ENCODE peak calls at places on chromosomes 1 and 21, in ten cellular contexts. X, Y, O, S, H, R, A, Q, Z and M are unnamed samples.
A peak's percentile ranks its signal among the peaks of the same experiment; 100 is the strongest.

GRCh38 chr1:204652556-204652955 is 33.0 kb downstream of the LRRN2 start:
- ATAC-seq in X (no peak), H (no peak), A (no peak), Z (no peak), Y (no peak), Q (no peak), R (no peak), O (no peak), S (no peak), M (no peak)

GRCh38 chr1:156464335-156464734 is 36.2 kb downstream of the MEF2D start:
- ATAC-seq in H (peak; percentile 4), A (no peak), O (no peak), Q (no peak), R (no peak), Z (no peak), X (no peak), Y (no peak), S (no peak), M (peak; percentile 1)

GRCh38 chr1:40056519-40057309 is 16.2 kb downstream of the CAP1 start:
- ATAC-seq in H (no peak), S (no peak), Y (no peak), Q (no peak), O (no peak), R (no peak), X (no peak), A (no peak), Z (no peak), M (no peak)

GRCh38 chr1:243727503-243728191 is 122.4 kb downstream of the AKT3 start:
- ATAC-seq in H (no peak), X (no peak), A (no peak), S (no peak), Y (no peak), O (no peak), Z (peak; percentile 90), R (no peak), Q (no peak), M (no peak)

GRCh38 chr1:39422604-39423003 is 68.8 kb upstream of the BMP8A start:
- ATAC-seq in Z (no peak), R (no peak), X (no peak), A (no peak), Y (no peak), S (peak; percentile 61), O (peak; percentile 36), Q (no peak), H (no peak), M (no peak)

GRCh38 chr1:64087768-64088167 is 115.7 kb upstream of the UBE2U start:
- ATAC-seq in Y (no peak), H (no peak), A (no peak), Z (no peak), Q (no peak), O (no peak), S (no peak), X (no peak), R (peak; percentile 97), M (no peak)

GRCh38 chr1:179300112-179300511 is 6.5 kb downstream of the SOAT1 start:
- ATAC-seq in S (no peak), H (no peak), X (no peak), O (no peak), A (no peak), Z (peak; percentile 19), Q (no peak), R (no peak), Y (no peak), M (no peak)

GRCh38 chr1:108000620-108001105 is 35.7 kb upstream of the VAV3 start:
- ATAC-seq in Q (no peak), A (no peak), Z (no peak), R (no peak), H (no peak), O (no peak), X (no peak), Y (no peak), S (no peak), M (no peak)

GRCh38 chr21:46617267-46618051 is 12.6 kb upstream of the S100B start:
- ATAC-seq in H (no peak), O (no peak), R (no peak), A (no peak), X (no peak), Z (no peak), Y (no peak), Q (no peak), S (no peak), M (no peak)

GRCh38 chr1:84603941-84604830 is 29.9 kb upstream of the CTBS start:
- ATAC-seq in O (peak; percentile 92), A (peak; percentile 50), Z (no peak), H (peak; percentile 96), Y (peak; percentile 83), S (peak; percentile 77), X (no peak), Q (peak; percentile 49), R (peak; percentile 54), M (peak; percentile 77)

GRCh38 chr1:219090618-219091017 is 83.1 kb upstream of the LYPLAL1 start:
- ATAC-seq in Y (no peak), Q (peak; percentile 10), O (no peak), R (no peak), A (no peak), H (no peak), X (no peak), S (no peak), Z (peak; percentile 86), M (no peak)

GRCh38 chr1:51926171-51926812 is 47.8 kb upstream of the NRDC start:
- ATAC-seq in S (peak; percentile 79), Y (no peak), H (no peak), Z (peak; percentile 72), A (no peak), O (peak; percentile 90), X (peak; percentile 54), Q (no peak), R (peak; percentile 40), M (no peak)

GRCh38 chr1:243597383-243597782 is 252.7 kb downstream of the AKT3 start:
- ATAC-seq in R (no peak), X (no peak), O (no peak), H (no peak), S (no peak), Y (no peak), Q (no peak), Z (no peak), A (no peak), M (no peak)

GRCh38 chr1:186578325-186579016 is 101.8 kb downstream of the PTGS2 start:
- ATAC-seq in O (no peak), X (peak; percentile 13), H (no peak), S (no peak), A (no peak), Y (no peak), Z (no peak), R (no peak), Q (no peak), M (no peak)

GRCh38 chr1:19758227-19758830 is 41.4 kb downstream of the TMCO4 start:
- ATAC-seq in A (no peak), S (peak; percentile 70), X (no peak), Z (no peak), O (no peak), Y (no peak), H (no peak), R (peak; percentile 83), Q (no peak), M (no peak)

GRCh38 chr1:76868154-76868882 is 1.0 kb downstream of the ST6GALNAC5 start:
- ATAC-seq in Q (peak; percentile 61), Z (peak; percentile 82), O (peak; percentile 80), Y (peak; percentile 51), H (no peak), A (peak; percentile 40), S (no peak), R (peak; percentile 81), X (peak; percentile 95), M (peak; percentile 64)
- H3K4me3 ChIP-seq in Q (peak overlapping the region; percentile 24), Z (no peak overlapping the region), O (no peak overlapping the region), Y (peak overlapping the region; percentile 41), H (peak overlapping the region; percentile 40), A (no peak overlapping the region), S (no peak overlapping the region), R (peak overlapping the region; percentile 57), X (peak overlapping the region; percentile 41), M (peak overlapping the region; percentile 62)

DNA sequence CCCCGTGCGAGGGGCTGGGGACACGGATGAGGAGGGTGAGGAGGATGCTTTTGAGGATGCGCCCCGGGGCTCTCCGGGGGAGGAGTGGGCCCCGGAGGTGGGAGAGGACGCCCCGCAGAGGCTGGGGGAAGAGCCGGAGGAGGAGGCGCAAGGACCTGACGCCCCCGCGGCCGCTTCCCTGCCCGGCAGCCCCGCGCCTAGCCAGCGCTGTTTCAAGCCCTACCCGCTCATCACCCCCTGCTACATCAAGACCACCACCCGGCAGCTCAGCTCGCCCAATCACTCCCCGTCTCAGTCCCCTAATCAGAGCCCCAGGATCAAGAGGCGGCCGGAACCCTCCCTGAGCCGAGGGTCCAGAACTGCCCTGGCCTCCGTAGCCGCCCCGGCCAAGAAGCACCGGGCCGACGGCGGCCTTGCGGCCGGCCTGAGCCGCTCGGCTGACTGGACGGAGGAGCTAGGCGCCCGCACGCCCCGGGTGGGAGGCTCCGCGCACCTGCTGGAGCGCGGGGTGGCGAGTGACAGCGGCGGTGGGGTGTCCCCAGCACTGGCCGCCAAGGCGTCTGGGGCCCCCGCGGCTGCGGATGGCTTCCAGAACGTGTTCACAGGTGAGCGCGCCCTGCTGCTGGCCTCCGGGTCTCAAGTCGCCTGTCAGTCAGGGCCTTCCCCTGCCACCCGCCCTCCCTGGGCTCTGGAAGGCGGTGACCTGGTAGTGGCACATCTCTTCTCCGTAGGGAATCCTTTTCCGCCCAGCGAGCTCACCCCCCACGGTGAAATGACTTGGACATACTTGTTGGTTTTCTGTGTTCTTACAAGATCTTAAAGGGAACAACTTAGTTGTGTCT is 1.7 kb downstream of the FMN2 start:
- ATAC-seq in A (peak; percentile 4), Q (no peak), X (peak; percentile 6), Z (no peak), S (no peak), O (peak; percentile 56), R (peak; percentile 29), H (no peak), Y (no peak), M (peak; percentile 24)
- TF ChIP-seq POLR2A in A (no peak), Q (no peak), X (no peak), Z (no peak), S (no peak), O (no peak), R (no peak), H (no peak), Y (no peak), M (no peak)

DNA sequence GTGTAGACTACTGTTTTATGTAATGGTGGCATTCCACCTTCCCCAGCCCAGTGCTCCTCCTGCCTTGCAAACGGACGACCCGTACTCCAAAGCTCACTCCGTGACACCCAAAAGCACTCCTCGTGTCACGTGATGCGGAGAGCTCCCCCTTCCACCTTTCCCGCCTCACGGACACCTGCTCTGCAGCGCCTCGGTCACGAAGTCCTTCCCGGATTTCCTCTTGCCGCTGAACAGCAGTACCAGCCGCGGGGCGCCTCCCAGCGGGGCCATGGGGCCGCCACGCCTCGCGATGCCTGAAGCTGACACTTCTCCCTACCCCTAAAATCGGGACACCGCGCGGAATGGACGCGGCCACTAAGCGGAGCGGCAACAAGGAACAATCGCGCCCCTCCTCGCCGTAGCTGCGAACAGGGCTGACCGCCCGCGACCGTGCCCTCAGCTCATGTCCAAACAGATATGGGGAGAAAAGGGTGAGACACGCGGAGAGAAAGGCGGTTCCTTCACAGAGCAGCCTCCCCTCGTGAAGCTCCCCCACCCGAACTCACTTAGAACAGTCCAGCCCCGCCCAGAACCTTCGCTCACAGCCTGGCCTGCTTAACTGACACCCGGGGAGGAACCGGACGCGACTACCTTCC is at the start of gene PMVK:
- ATAC-seq in Y (peak; percentile 94), S (peak; percentile 80), Q (peak; percentile 86), X (peak; percentile 86), O (peak; percentile 95), A (peak; percentile 91), H (peak; percentile 94), Z (peak; percentile 79), R (peak; percentile 97), M (peak; percentile 95)
- TF ChIP-seq CTCF in Y (peak; percentile 48), S (peak; percentile 17), Q (no peak), X (peak; percentile 39), O (peak; percentile 58), A (peak; percentile 45), H (no peak), Z (peak; percentile 24), R (peak; percentile 40), M (no peak)

GRCh38 chr1:235669277-235669676 is 19.7 kb upstream of the GNG4 start:
- ATAC-seq in S (no peak), H (no peak), Q (no peak), Y (no peak), X (no peak), A (no peak), R (no peak), Z (no peak), O (no peak), M (no peak)
- H3K4me3 ChIP-seq in S (no peak overlapping the region), H (no peak overlapping the region), Q (no peak overlapping the region), Y (no peak overlapping the region), X (no peak overlapping the region), A (no peak overlapping the region), R (no peak overlapping the region), Z (no peak overlapping the region), O (no peak overlapping the region), M (no peak overlapping the region)